ENCODE peak calls at places on chromosomes 3 and 15, in four cellular contexts. One of them, this sample, is unnamed. For H3K27me3, the result is how much of the 10 kb centered on the place peaks cover.

GRCh38 chr3:8622873-8623725 is 21.5 kb downstream of the SSUH2 start:
- DNase-seq in IMR-90: peak
- DNase-seq in MM.1S: peak
- DNase-seq in neural progenitor cell: peak
- DNase-seq in this sample: peak

GRCh38 chr3:11600501-11601282 is 43.0 kb downstream of the VGLL4 start:
- DNase-seq in IMR-90: peak
- DNase-seq in MM.1S: no peak
- DNase-seq in neural progenitor cell: peak
- DNase-seq in this sample: peak

GRCh38 chr3:49873623-49874022 is 3.9 kb upstream of the CAMKV start:
- DNase-seq in IMR-90: no peak
- DNase-seq in MM.1S: no peak
- DNase-seq in neural progenitor cell: no peak
- DNase-seq in this sample: no peak

GRCh38 chr3:119663885-119664284 is 3.5 kb upstream of the POPDC2 start:
- DNase-seq in IMR-90: no peak
- DNase-seq in MM.1S: no peak
- DNase-seq in neural progenitor cell: no peak
- DNase-seq in this sample: no peak

GRCh38 chr15:60583946-60584345 is 105.0 kb upstream of the ICE2 start:
- DNase-seq in IMR-90: no peak
- DNase-seq in MM.1S: peak
- DNase-seq in neural progenitor cell: no peak
- DNase-seq in this sample: no peak

GRCh38 chr3:50167069-50167781 is 12.1 kb downstream of the SEMA3F start:
- DNase-seq in IMR-90: peak
- DNase-seq in MM.1S: no peak
- DNase-seq in neural progenitor cell: peak
- DNase-seq in this sample: no peak

GRCh38 chr3:125381743-125382142 is 6.6 kb upstream of the ZNF148 start:
- DNase-seq in IMR-90: peak
- DNase-seq in MM.1S: peak
- DNase-seq in neural progenitor cell: no peak
- DNase-seq in this sample: peak

GRCh38 chr3:36890261-36890660 is 54.6 kb downstream of the TRANK1 start:
- DNase-seq in IMR-90: no peak
- DNase-seq in MM.1S: no peak
- DNase-seq in neural progenitor cell: peak
- DNase-seq in this sample: no peak

GRCh38 chr3:128878556-128879124 is 780 bp upstream of the ACAD9 start:
- DNase-seq in IMR-90: peak
- DNase-seq in MM.1S: peak
- DNase-seq in neural progenitor cell: peak
- DNase-seq in this sample: peak

GRCh38 chr3:66763294-66763693 is 234.8 kb upstream of the KBTBD8 start:
- DNase-seq in IMR-90: peak
- DNase-seq in MM.1S: no peak
- DNase-seq in neural progenitor cell: no peak
- DNase-seq in this sample: peak

GRCh38 chr3:122572940-122573412 is 4.5 kb upstream of the PARP15 start:
- DNase-seq in IMR-90: peak
- DNase-seq in MM.1S: no peak
- DNase-seq in neural progenitor cell: peak
- DNase-seq in this sample: peak

GRCh38 chr3:151404316-151404715 is 19.8 kb upstream of the P2RY12 start:
- DNase-seq in IMR-90: peak
- DNase-seq in MM.1S: no peak
- DNase-seq in neural progenitor cell: no peak
- DNase-seq in this sample: peak

GRCh38 chr3:143885803-143886427 is 37.6 kb upstream of the SLC9A9 start:
- DNase-seq in IMR-90: peak
- DNase-seq in MM.1S: peak
- DNase-seq in neural progenitor cell: peak
- DNase-seq in this sample: peak

GRCh38 chr3:149554826-149555225 is 80.3 kb downstream of the TM4SF4 start:
- DNase-seq in IMR-90: peak
- DNase-seq in MM.1S: no peak
- DNase-seq in neural progenitor cell: no peak
- DNase-seq in this sample: peak

GRCh38 chr3:61802772-61803171 is 241.4 kb downstream of the PTPRG start:
- DNase-seq in IMR-90: no peak
- DNase-seq in MM.1S: no peak
- DNase-seq in neural progenitor cell: no peak
- DNase-seq in this sample: no peak

GRCh38 chr3:86993704-86994103 is 2.8 kb upstream of the VGLL3 start:
- DNase-seq in IMR-90: peak
- DNase-seq in MM.1S: no peak
- DNase-seq in neural progenitor cell: no peak
- DNase-seq in this sample: peak

GRCh38 chr3:128068156-128068620 is 16.0 kb downstream of the SEC61A1 start:
- DNase-seq in IMR-90: peak
- DNase-seq in MM.1S: peak
- DNase-seq in neural progenitor cell: peak
- DNase-seq in this sample: peak

GRCh38 chr3:194577985-194578905 is 55.0 kb downstream of the TMEM44 start:
- DNase-seq in IMR-90: peak
- DNase-seq in MM.1S: no peak
- DNase-seq in neural progenitor cell: no peak
- DNase-seq in this sample: peak

GRCh38 chr3:69364354-69364753 is 21.5 kb downstream of the FRMD4B start:
- DNase-seq in IMR-90: no peak
- DNase-seq in MM.1S: peak
- DNase-seq in neural progenitor cell: no peak
- DNase-seq in this sample: peak

GRCh38 chr3:176193032-176193698 is 1004.1 kb downstream of the TBL1XR1 start:
- DNase-seq in IMR-90: no peak
- DNase-seq in MM.1S: no peak
- DNase-seq in neural progenitor cell: peak
- DNase-seq in this sample: no peak

GRCh38 chr3:100136921-100137320 is 22.6 kb upstream of the FILIP1L start:
- DNase-seq in IMR-90: peak
- DNase-seq in MM.1S: no peak
- DNase-seq in neural progenitor cell: no peak
- DNase-seq in this sample: peak

GRCh38 chr15:80572337-80572736 is 122.8 kb upstream of the ABHD17C start:
- DNase-seq in IMR-90: no peak
- DNase-seq in MM.1S: no peak
- DNase-seq in neural progenitor cell: no peak
- DNase-seq in this sample: no peak

GRCh38 chr15:70323111-70323851 is 225.6 kb upstream of the TLE3 start:
- DNase-seq in IMR-90: no peak
- DNase-seq in MM.1S: no peak
- DNase-seq in neural progenitor cell: peak
- DNase-seq in this sample: no peak

GRCh38 chr15:75460646-75461045 is 9.2 kb upstream of the SIN3A start:
- DNase-seq in IMR-90: no peak
- DNase-seq in MM.1S: no peak
- DNase-seq in neural progenitor cell: no peak
- DNase-seq in this sample: no peak

GRCh38 chr3:181948286-181948685 is 236.6 kb downstream of the SOX2 start:
- DNase-seq in IMR-90: no peak
- DNase-seq in MM.1S: no peak
- DNase-seq in neural progenitor cell: peak
- DNase-seq in this sample: no peak

GRCh38 chr15:77897896-77898406 is 179.6 kb downstream of the TBC1D2B start:
- DNase-seq in IMR-90: no peak
- DNase-seq in MM.1S: no peak
- DNase-seq in neural progenitor cell: no peak
- DNase-seq in this sample: no peak

GRCh38 chr15:77180270-77180669 is 109.4 kb upstream of the TSPAN3 start:
- DNase-seq in IMR-90: no peak
- DNase-seq in MM.1S: no peak
- DNase-seq in neural progenitor cell: no peak
- DNase-seq in this sample: no peak

GRCh38 chr3:186021673-186022362 is 84.0 kb upstream of the TRA2B start:
- DNase-seq in IMR-90: peak
- DNase-seq in MM.1S: no peak
- DNase-seq in neural progenitor cell: no peak
- DNase-seq in this sample: peak

GRCh38 chr3:116877968-116878367 is 168.4 kb downstream of the TUSC7 start:
- DNase-seq in IMR-90: no peak
- DNase-seq in MM.1S: peak
- DNase-seq in neural progenitor cell: no peak
- DNase-seq in this sample: no peak

GRCh38 chr3:79329154-79329553 is 438.6 kb downstream of the ROBO1 start:
- DNase-seq in IMR-90: peak
- DNase-seq in MM.1S: no peak
- DNase-seq in neural progenitor cell: no peak
- DNase-seq in this sample: no peak

GRCh38 chr3:51379301-51379700 is 5.8 kb upstream of the MANF start:
- DNase-seq in IMR-90: no peak
- DNase-seq in MM.1S: no peak
- DNase-seq in neural progenitor cell: no peak
- DNase-seq in this sample: no peak

GRCh38 chr3:31102196-31102879 is 207.9 kb upstream of the GADL1 start:
- DNase-seq in IMR-90: no peak
- DNase-seq in MM.1S: no peak
- DNase-seq in neural progenitor cell: no peak
- DNase-seq in this sample: no peak

GRCh38 chr3:42749025-42749752 is 23.9 kb downstream of the CCDC13 start:
- DNase-seq in IMR-90: no peak
- DNase-seq in MM.1S: no peak
- DNase-seq in neural progenitor cell: no peak
- DNase-seq in this sample: no peak
- H3K9ac ChIP-seq in IMR-90: no peak
- H3K9ac ChIP-seq in MM.1S: no peak
- H3K9ac ChIP-seq in neural progenitor cell: no peak
- H3K9ac ChIP-seq in this sample: peak

GRCh38 chr3:34106379-34106778 is 307.9 kb downstream of the PDCD6IP start:
- DNase-seq in IMR-90: no peak
- DNase-seq in MM.1S: no peak
- DNase-seq in neural progenitor cell: no peak
- DNase-seq in this sample: no peak

GRCh38 chr3:34109846-34110245 is 311.4 kb downstream of the PDCD6IP start:
- DNase-seq in IMR-90: no peak
- DNase-seq in MM.1S: no peak
- DNase-seq in neural progenitor cell: no peak
- DNase-seq in this sample: no peak

GRCh38 chr3:34106879-34107278 is 308.4 kb downstream of the PDCD6IP start:
- DNase-seq in IMR-90: no peak
- DNase-seq in MM.1S: peak
- DNase-seq in neural progenitor cell: peak
- DNase-seq in this sample: peak

GRCh38 chr3:34108976-34109375 is 310.5 kb downstream of the PDCD6IP start:
- DNase-seq in IMR-90: no peak
- DNase-seq in MM.1S: peak
- DNase-seq in neural progenitor cell: no peak
- DNase-seq in this sample: no peak

DNA sequence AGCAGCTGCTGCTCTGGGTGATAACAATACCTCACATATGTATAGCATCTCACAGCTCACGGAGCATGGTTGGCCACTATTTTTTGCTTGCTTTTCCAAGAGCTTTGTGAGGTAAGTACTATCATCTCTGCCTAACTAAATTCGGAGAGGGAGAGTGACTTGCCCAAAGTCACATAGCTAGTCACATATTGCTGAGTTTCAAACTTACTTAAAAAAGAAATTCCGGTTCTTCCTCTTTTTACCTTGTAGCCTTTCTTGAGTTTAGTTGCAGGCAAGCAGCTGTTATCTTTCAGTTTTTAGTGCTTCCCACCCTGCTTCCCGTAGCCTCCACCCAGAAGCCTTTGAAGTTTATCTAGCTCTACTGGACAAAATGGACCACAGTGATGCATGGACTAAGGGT is 309.2 kb downstream of the PDCD6IP start:
- DNase-seq in IMR-90: no peak
- DNase-seq in MM.1S: peak
- DNase-seq in neural progenitor cell: no peak
- DNase-seq in this sample: no peak
- H3K4me3 ChIP-seq in IMR-90: no peak
- H3K4me3 ChIP-seq in MM.1S: peak
- H3K4me3 ChIP-seq in neural progenitor cell: no peak
- H3K4me3 ChIP-seq in this sample: no peak

GRCh38 chr3:147409143-147410121 is at the start of gene ZIC1:
- DNase-seq in IMR-90: no peak
- DNase-seq in MM.1S: no peak
- DNase-seq in neural progenitor cell: peak
- DNase-seq in this sample: no peak
- H3K27me3 ChIP-seq in IMR-90: half or more
- H3K27me3 ChIP-seq in MM.1S: under half
- H3K27me3 ChIP-seq in neural progenitor cell: half or more
- H3K27me3 ChIP-seq in this sample: half or more

DNA sequence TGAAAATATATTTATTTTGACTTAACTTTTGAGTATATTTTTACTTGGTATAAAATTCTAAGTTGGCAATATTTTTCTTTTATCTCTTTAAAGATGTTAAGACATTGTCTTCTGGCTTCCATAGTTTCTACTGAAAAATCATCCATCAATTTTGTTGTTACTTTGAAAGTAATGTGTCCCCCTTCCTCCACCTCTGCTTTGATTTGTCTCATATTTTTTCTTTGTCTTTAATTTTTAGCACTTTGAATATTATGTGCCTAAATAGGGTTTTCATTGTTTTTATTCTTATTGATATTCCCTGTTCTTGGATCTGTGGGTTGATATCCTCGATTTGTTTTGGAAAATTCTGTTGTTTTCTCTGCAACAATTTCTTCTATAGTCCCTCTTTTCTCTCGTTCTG is 157.4 kb downstream of the CD47 start:
- DNase-seq in IMR-90: no peak
- DNase-seq in MM.1S: no peak
- DNase-seq in neural progenitor cell: no peak
- DNase-seq in this sample: no peak
- H3K9ac ChIP-seq in IMR-90: no peak
- H3K9ac ChIP-seq in MM.1S: no peak
- H3K9ac ChIP-seq in neural progenitor cell: no peak
- H3K9ac ChIP-seq in this sample: no peak

This sample was measured in adipocyte.